ENCODE peak calls at places on chromosome 11, in seven cellular contexts. X is HCT116, C is astrocyte of the spinal cord, O is choroid plexus epithelial cell, I is K562, R is HL-60, M is activated B cell treated with CpG ODN at 0.5 μM for 24 hours. Y is an unnamed sample.

GRCh38 chr11:44622190-44622650 is 56.8 kb downstream of the CD82 start:
- DNase-seq in X (no peak), C (no peak), O (no peak), I (no peak), R (no peak), M (no peak), Y (no peak)

GRCh38 chr11:99256614-99257013 is 235.9 kb downstream of the CNTN5 start:
- DNase-seq in X (no peak), C (no peak), O (no peak), I (no peak), R (no peak), M (no peak), Y (no peak)

GRCh38 chr11:85540181-85540580 is 87.0 kb downstream of the DLG2 start:
- DNase-seq in X (no peak), C (no peak), O (no peak), I (no peak), R (no peak), M (no peak), Y (no peak)

GRCh38 chr11:20156280-20156875 is 3.9 kb downstream of the DBX1 start:
- DNase-seq in X (no peak), C (no peak), O (no peak), I (peak), R (no peak), M (no peak), Y (no peak)

GRCh38 chr11:8328848-8329330 is 65.2 kb upstream of the LMO1 start:
- DNase-seq in X (peak), C (peak), O (peak), I (peak), R (peak), M (peak), Y (peak)

GRCh38 chr11:128324051-128324481 is 263.3 kb downstream of the ETS1 start:
- DNase-seq in X (no peak), C (no peak), O (no peak), I (no peak), R (no peak), M (no peak), Y (no peak)

GRCh38 chr11:101807521-101807920 is 107.3 kb upstream of the CEP126 start:
- DNase-seq in X (no peak), C (no peak), O (no peak), I (no peak), R (no peak), M (no peak), Y (no peak)

GRCh38 chr11:35810045-35810444 is 133.8 kb upstream of the LDLRAD3 start:
- DNase-seq in X (no peak), C (no peak), O (no peak), I (no peak), R (no peak), M (no peak), Y (no peak)

GRCh38 chr11:110069158-110069737 is 23.9 kb upstream of the ZC3H12C start:
- DNase-seq in X (peak), C (peak), O (peak), I (peak), R (peak), M (no peak), Y (no peak)

GRCh38 chr11:64619811-64620285 is 28.8 kb downstream of the SLC22A12 start:
- DNase-seq in X (peak), C (peak), O (peak), I (peak), R (no peak), M (no peak), Y (no peak)

GRCh38 chr11:8229299-8230177 is 34.1 kb downstream of the LMO1 start:
- DNase-seq in X (no peak), C (no peak), O (no peak), I (no peak), R (no peak), M (no peak), Y (no peak)

GRCh38 chr11:120959189-120959588 is 64.7 kb upstream of the TBCEL start:
- DNase-seq in X (no peak), C (no peak), O (no peak), I (no peak), R (no peak), M (no peak), Y (no peak)

GRCh38 chr11:12329169-12329568 is 48.2 kb upstream of the PARVA start:
- DNase-seq in X (no peak), C (no peak), O (no peak), I (no peak), R (no peak), M (no peak), Y (no peak)

GRCh38 chr11:43770173-43770572 is 89.6 kb downstream of the HSD17B12 start:
- DNase-seq in X (no peak), C (no peak), O (no peak), I (no peak), R (no peak), M (no peak), Y (no peak)

GRCh38 chr11:26599421-26599820 is 27.4 kb upstream of the MUC15 start:
- DNase-seq in X (no peak), C (peak), O (peak), I (no peak), R (peak), M (no peak), Y (no peak)

GRCh38 chr11:12110201-12110713 is at the start of gene MICAL2:
- DNase-seq in X (peak), C (peak), O (peak), I (peak), R (peak), M (peak), Y (peak)

GRCh38 chr11:27319065-27319464 is 44.0 kb downstream of the CCDC34 start:
- DNase-seq in X (peak), C (peak), O (peak), I (no peak), R (no peak), M (no peak), Y (no peak)

GRCh38 chr11:60872124-60872951 is 5.0 kb downstream of the ZP1 start:
- DNase-seq in X (no peak), C (peak), O (peak), I (no peak), R (no peak), M (no peak), Y (no peak)

GRCh38 chr11:72642815-72643511 is 31.3 kb downstream of the PDE2A start:
- DNase-seq in X (peak), C (peak), O (peak), I (peak), R (peak), M (peak), Y (peak)

GRCh38 chr11:75422248-75423231 is 10.5 kb downstream of the KLHL35 start:
- DNase-seq in X (no peak), C (no peak), O (no peak), I (peak), R (no peak), M (no peak), Y (no peak)

GRCh38 chr11:48099916-48100446 is 116.6 kb upstream of the OR4B1 start:
- DNase-seq in X (no peak), C (no peak), O (no peak), I (no peak), R (no peak), M (no peak), Y (no peak)

GRCh38 chr11:71310184-71310583 is 57.8 kb upstream of the SHANK2 start:
- DNase-seq in X (no peak), C (no peak), O (no peak), I (no peak), R (no peak), M (no peak), Y (no peak)

GRCh38 chr11:97865424-97866012 is 1155.2 kb upstream of the CNTN5 start:
- DNase-seq in X (no peak), C (no peak), O (no peak), I (no peak), R (no peak), M (no peak), Y (no peak)

GRCh38 chr11:55714982-55715888 is 53.2 kb downstream of the OR4C6 start:
- DNase-seq in X (no peak), C (no peak), O (no peak), I (no peak), R (no peak), M (no peak), Y (no peak)
- TF ChIP-seq CTCF in X (peak), C (no peak), O (peak), I (peak), R (no peak), M (no peak), Y (peak)

GRCh38 chr11:104547996-104548661 is 350.1 kb downstream of the CASP12 start:
- DNase-seq in X (no peak), C (peak), O (peak), I (no peak), R (no peak), M (no peak), Y (no peak)
- TF ChIP-seq CTCF in X (no peak), C (no peak), O (peak), I (no peak), R (no peak), M (no peak), Y (no peak)

GRCh38 chr11:123597859-123598258 is 56.6 kb downstream of the SCN3B start:
- DNase-seq in X (no peak), C (no peak), O (no peak), I (no peak), R (no peak), M (no peak), Y (no peak)
- TF ChIP-seq CTCF in X (peak), C (no peak), O (peak), I (no peak), R (no peak), M (no peak), Y (no peak)

GRCh38 chr11:130163346-130164220 is 4.0 kb downstream of the ST14 start:
- DNase-seq in X (no peak), C (no peak), O (no peak), I (peak), R (peak), M (no peak), Y (no peak)
- TF ChIP-seq CTCF in X (peak), C (no peak), O (peak), I (peak), R (no peak), M (no peak), Y (no peak)

GRCh38 chr11:68379216-68379615 is 66.8 kb downstream of the LRP5 start:
- DNase-seq in X (no peak), C (peak), O (peak), I (no peak), R (no peak), M (no peak), Y (no peak)

GRCh38 chr11:68382358-68382998 is 70.1 kb downstream of the LRP5 start:
- DNase-seq in X (no peak), C (no peak), O (no peak), I (no peak), R (no peak), M (no peak), Y (no peak)

GRCh38 chr11:68383976-68384501 is 71.6 kb downstream of the LRP5 start:
- DNase-seq in X (peak), C (peak), O (peak), I (peak), R (peak), M (peak), Y (peak)

GRCh38 chr11:68380786-68381622 is 68.6 kb downstream of the LRP5 start:
- DNase-seq in X (no peak), C (no peak), O (peak), I (no peak), R (no peak), M (no peak), Y (no peak)

DNA sequence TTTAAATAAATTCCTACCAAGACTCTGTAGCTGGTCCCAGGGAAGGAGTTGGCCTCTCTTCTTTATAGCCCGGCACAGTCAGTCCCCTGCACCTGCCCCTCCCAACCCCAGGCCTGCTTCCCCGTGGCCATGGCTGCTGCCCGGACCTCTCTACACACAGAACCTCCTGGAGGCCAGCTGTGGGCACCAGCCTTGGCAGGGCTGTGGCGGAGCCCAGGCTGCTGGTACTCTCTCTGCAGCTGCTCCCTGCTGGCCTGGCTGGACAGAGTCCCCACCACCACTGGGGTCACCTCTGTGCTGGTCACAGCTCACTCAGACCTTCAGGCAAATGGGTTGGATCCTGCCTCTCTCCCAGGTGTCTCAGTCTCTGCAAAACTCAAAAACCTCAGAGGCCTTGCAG is 69.3 kb downstream of the LRP5 start:
- DNase-seq in X (no peak), C (no peak), O (no peak), I (no peak), R (no peak), M (no peak), Y (no peak)
- TF ChIP-seq CTCF in X (no peak), C (no peak), O (no peak), I (no peak), R (no peak), M (no peak), Y (no peak)

GRCh38 chr11:73760680-73761402 is at the start of gene RAB6A:
- DNase-seq in X (peak), C (peak), O (peak), I (peak), R (peak), M (peak), Y (peak)

GRCh38 chr11:73761403-73761945 is 600 bp upstream of the RAB6A start:
- DNase-seq in X (no peak), C (no peak), O (no peak), I (no peak), R (no peak), M (no peak), Y (no peak)

GRCh38 chr11:73760066-73760679 is 701 bp downstream of the RAB6A start:
- DNase-seq in X (no peak), C (peak), O (peak), I (peak), R (no peak), M (peak), Y (no peak)

GRCh38 chr11:73758451-73758850 is 2.4 kb downstream of the RAB6A start:
- DNase-seq in X (no peak), C (no peak), O (no peak), I (no peak), R (no peak), M (no peak), Y (no peak)

DNA sequence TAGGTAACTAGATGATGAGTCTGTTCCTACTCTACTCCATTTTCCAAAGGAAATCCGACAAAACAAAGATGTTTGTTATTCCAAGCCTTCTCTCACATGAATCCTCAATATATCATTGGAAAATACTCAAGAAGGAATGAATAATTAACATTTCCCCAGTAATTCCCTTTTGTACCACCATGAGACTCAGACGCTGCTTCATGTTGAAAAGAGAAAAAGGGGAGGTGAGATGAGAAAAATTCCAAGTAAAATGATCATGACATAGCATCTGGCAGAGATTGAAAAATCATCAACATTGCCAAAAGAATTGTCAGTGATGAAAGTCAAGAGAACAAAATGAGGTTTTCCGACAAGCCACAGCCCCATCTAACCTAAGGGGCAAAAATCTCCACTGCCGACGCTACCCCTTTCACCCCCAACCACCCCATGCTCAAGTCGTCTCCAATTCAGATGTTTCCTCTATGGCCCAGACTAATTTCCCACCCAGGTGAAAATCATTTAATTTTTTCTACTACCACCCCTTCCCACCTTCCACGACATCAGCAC is 1.3 kb downstream of the RAB6A start:
- DNase-seq in X (no peak), C (peak), O (peak), I (no peak), R (no peak), M (no peak), Y (no peak)
- TF ChIP-seq CTCF in X (peak), C (peak), O (peak), I (peak), R (no peak), M (no peak), Y (no peak)

GRCh38 chr11:1452744-1453143 is 33.8 kb downstream of the MOB2 start:
- DNase-seq in X (no peak), C (no peak), O (no peak), I (no peak), R (no peak), M (no peak), Y (no peak)

GRCh38 chr11:1454576-1454975 is 32.0 kb downstream of the MOB2 start:
- DNase-seq in X (no peak), C (no peak), O (no peak), I (no peak), R (no peak), M (no peak), Y (no peak)

GRCh38 chr11:1455032-1455762 is 31.4 kb downstream of the MOB2 start:
- DNase-seq in X (no peak), C (no peak), O (no peak), I (no peak), R (no peak), M (no peak), Y (no peak)

GRCh38 chr11:1451781-1452470 is 34.7 kb downstream of the MOB2 start:
- DNase-seq in X (no peak), C (no peak), O (no peak), I (no peak), R (no peak), M (no peak), Y (no peak)

GRCh38 chr11:1453611-1454386 is 32.8 kb downstream of the MOB2 start:
- DNase-seq in X (no peak), C (no peak), O (no peak), I (peak), R (peak), M (no peak), Y (no peak)
- TF ChIP-seq CTCF in X (no peak), C (no peak), O (peak), I (peak), R (peak), M (no peak), Y (no peak)

DNA sequence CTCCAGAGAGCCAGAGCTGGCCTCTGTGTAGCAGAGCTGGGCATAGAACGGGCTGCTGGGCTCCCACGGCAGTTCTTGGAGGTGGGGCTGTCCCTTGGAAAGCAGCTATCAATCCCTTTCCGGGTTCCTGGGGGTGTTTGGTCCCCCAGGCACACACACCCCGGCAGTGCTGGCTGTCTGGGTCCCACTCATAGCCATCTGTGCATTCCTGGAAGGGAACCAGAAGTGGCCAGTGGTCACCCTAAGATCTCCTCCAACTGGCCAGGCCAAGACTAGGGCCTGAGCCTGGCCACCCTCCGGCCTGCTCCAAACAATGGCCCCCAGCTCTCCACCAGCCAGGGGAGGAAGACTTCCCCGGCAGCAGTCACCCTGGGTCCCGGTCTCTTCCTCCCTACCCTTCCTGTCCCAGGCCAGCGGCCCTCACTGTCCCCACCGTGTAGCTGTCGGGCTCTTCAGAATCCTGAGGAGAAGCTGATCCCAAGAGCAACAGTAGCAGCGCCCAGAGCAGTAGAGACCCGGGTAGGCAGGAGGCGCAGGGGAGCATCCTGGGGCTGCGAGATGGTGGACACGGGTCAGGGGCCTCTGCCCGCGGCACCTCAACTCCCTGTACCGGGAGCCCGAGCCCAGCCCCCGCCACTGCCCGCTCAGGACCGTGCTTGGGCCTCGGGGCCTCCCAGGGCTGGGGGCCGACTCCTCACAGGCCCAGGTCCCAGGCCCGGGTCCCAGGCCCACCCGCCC is 620 bp downstream of the EFEMP2 start:
- DNase-seq in X (no peak), C (peak), O (peak), I (no peak), R (no peak), M (no peak), Y (no peak)
- TF ChIP-seq CTCF in X (no peak), C (peak), O (peak), I (no peak), R (no peak), M (no peak), Y (no peak)